ENCODE peak calls at places on chromosomes 1 and 21, in eight cellular contexts. One of them, this sample, is unnamed.

GRCh38 chr1:85366391-85366790 is 90.0 kb upstream of the BCL10 start:
- DNase-seq in AG10803: peak; percentile 89
- DNase-seq in fibroblast of villous mesenchyme: peak; percentile 83
- DNase-seq in bronchial epithelial cell: peak; percentile 43
- DNase-seq in hepatocyte: no peak
- DNase-seq in HFF-Myc: peak; percentile 71
- DNase-seq in astrocyte of the spinal cord: peak; percentile 84
- DNase-seq in heart left ventricle: no peak
- DNase-seq in this sample: peak; percentile 72

GRCh38 chr1:24283326-24284155 is 35.6 kb upstream of the GRHL3 start:
- DNase-seq in hepatocyte: peak; percentile 34
- DNase-seq in HFF-Myc: peak; percentile 73
- DNase-seq in astrocyte of the spinal cord: peak; percentile 85
- DNase-seq in bronchial epithelial cell: peak; percentile 96
- DNase-seq in heart left ventricle: no peak
- DNase-seq in AG10803: peak; percentile 69
- DNase-seq in fibroblast of villous mesenchyme: peak; percentile 90
- DNase-seq in this sample: no peak

GRCh38 chr1:165403835-165404482 is 41.0 kb downstream of the RXRG start:
- DNase-seq in heart left ventricle: peak; percentile 29
- DNase-seq in hepatocyte: peak; percentile 57
- DNase-seq in HFF-Myc: no peak
- DNase-seq in AG10803: no peak
- DNase-seq in astrocyte of the spinal cord: no peak
- DNase-seq in bronchial epithelial cell: peak; percentile 27
- DNase-seq in fibroblast of villous mesenchyme: peak; percentile 7
- DNase-seq in this sample: no peak

GRCh38 chr1:60959701-60960100 is 122.7 kb upstream of the NFIA start:
- DNase-seq in heart left ventricle: no peak
- DNase-seq in bronchial epithelial cell: no peak
- DNase-seq in AG10803: no peak
- DNase-seq in astrocyte of the spinal cord: no peak
- DNase-seq in HFF-Myc: no peak
- DNase-seq in fibroblast of villous mesenchyme: no peak
- DNase-seq in hepatocyte: no peak
- DNase-seq in this sample: no peak

GRCh38 chr1:70633004-70633403 is 221.9 kb downstream of the CTH start:
- DNase-seq in astrocyte of the spinal cord: no peak
- DNase-seq in fibroblast of villous mesenchyme: no peak
- DNase-seq in HFF-Myc: no peak
- DNase-seq in bronchial epithelial cell: no peak
- DNase-seq in AG10803: no peak
- DNase-seq in hepatocyte: no peak
- DNase-seq in heart left ventricle: peak; percentile 36
- DNase-seq in this sample: no peak

GRCh38 chr1:233442392-233442791 is 114.9 kb downstream of the MAP3K21 start:
- DNase-seq in bronchial epithelial cell: peak; percentile 33
- DNase-seq in heart left ventricle: no peak
- DNase-seq in HFF-Myc: no peak
- DNase-seq in hepatocyte: no peak
- DNase-seq in AG10803: no peak
- DNase-seq in fibroblast of villous mesenchyme: no peak
- DNase-seq in astrocyte of the spinal cord: peak; percentile 5
- DNase-seq in this sample: no peak

GRCh38 chr1:206725053-206725963 is 40.6 kb downstream of the MAPKAPK2 start:
- DNase-seq in fibroblast of villous mesenchyme: peak; percentile 48
- DNase-seq in astrocyte of the spinal cord: peak; percentile 32
- DNase-seq in AG10803: peak; percentile 46
- DNase-seq in HFF-Myc: no peak
- DNase-seq in hepatocyte: peak; percentile 57
- DNase-seq in bronchial epithelial cell: no peak
- DNase-seq in heart left ventricle: peak; percentile 65
- DNase-seq in this sample: no peak

GRCh38 chr1:238991730-238992490 is 394.5 kb upstream of the CHRM3 start:
- DNase-seq in astrocyte of the spinal cord: peak; percentile 38
- DNase-seq in fibroblast of villous mesenchyme: no peak
- DNase-seq in HFF-Myc: no peak
- DNase-seq in bronchial epithelial cell: no peak
- DNase-seq in hepatocyte: no peak
- DNase-seq in AG10803: no peak
- DNase-seq in heart left ventricle: no peak
- DNase-seq in this sample: no peak

GRCh38 chr1:33337994-33338494 is 17.1 kb upstream of the A3GALT2 start:
- DNase-seq in AG10803: peak; percentile 92
- DNase-seq in heart left ventricle: no peak
- DNase-seq in astrocyte of the spinal cord: peak; percentile 54
- DNase-seq in hepatocyte: no peak
- DNase-seq in HFF-Myc: no peak
- DNase-seq in bronchial epithelial cell: no peak
- DNase-seq in fibroblast of villous mesenchyme: peak; percentile 91
- DNase-seq in this sample: no peak

GRCh38 chr1:32813941-32814739 is 3.0 kb downstream of the YARS1 start:
- DNase-seq in HFF-Myc: no peak
- DNase-seq in hepatocyte: no peak
- DNase-seq in heart left ventricle: no peak
- DNase-seq in AG10803: no peak
- DNase-seq in astrocyte of the spinal cord: no peak
- DNase-seq in fibroblast of villous mesenchyme: peak; percentile 69
- DNase-seq in bronchial epithelial cell: peak; percentile 70
- DNase-seq in this sample: no peak

GRCh38 chr1:31562707-31563360 is 13.5 kb upstream of the TINAGL1 start:
- DNase-seq in fibroblast of villous mesenchyme: peak; percentile 67
- DNase-seq in astrocyte of the spinal cord: no peak
- DNase-seq in AG10803: no peak
- DNase-seq in HFF-Myc: no peak
- DNase-seq in bronchial epithelial cell: peak; percentile 92
- DNase-seq in hepatocyte: no peak
- DNase-seq in heart left ventricle: no peak
- DNase-seq in this sample: no peak

GRCh38 chr21:44969066-44969649 is 29.3 kb downstream of the SLX9 start:
- DNase-seq in astrocyte of the spinal cord: no peak
- DNase-seq in fibroblast of villous mesenchyme: no peak
- DNase-seq in bronchial epithelial cell: no peak
- DNase-seq in hepatocyte: no peak
- DNase-seq in HFF-Myc: no peak
- DNase-seq in heart left ventricle: peak; percentile 20
- DNase-seq in AG10803: no peak
- DNase-seq in this sample: no peak

GRCh38 chr21:44970766-44971671 is 31.2 kb downstream of the SLX9 start:
- DNase-seq in astrocyte of the spinal cord: no peak
- DNase-seq in HFF-Myc: no peak
- DNase-seq in heart left ventricle: peak; percentile 21
- DNase-seq in AG10803: no peak
- DNase-seq in hepatocyte: no peak
- DNase-seq in bronchial epithelial cell: no peak
- DNase-seq in fibroblast of villous mesenchyme: no peak
- DNase-seq in this sample: no peak

GRCh38 chr21:44971672-44971995 is 31.8 kb downstream of the SLX9 start:
- DNase-seq in heart left ventricle: no peak
- DNase-seq in HFF-Myc: no peak
- DNase-seq in AG10803: no peak
- DNase-seq in fibroblast of villous mesenchyme: no peak
- DNase-seq in hepatocyte: no peak
- DNase-seq in astrocyte of the spinal cord: no peak
- DNase-seq in bronchial epithelial cell: no peak
- DNase-seq in this sample: no peak

GRCh38 chr21:44972301-44972814 is 32.5 kb downstream of the SLX9 start:
- DNase-seq in heart left ventricle: no peak
- DNase-seq in fibroblast of villous mesenchyme: no peak
- DNase-seq in HFF-Myc: no peak
- DNase-seq in astrocyte of the spinal cord: no peak
- DNase-seq in hepatocyte: no peak
- DNase-seq in AG10803: no peak
- DNase-seq in bronchial epithelial cell: no peak
- DNase-seq in this sample: no peak

DNA sequence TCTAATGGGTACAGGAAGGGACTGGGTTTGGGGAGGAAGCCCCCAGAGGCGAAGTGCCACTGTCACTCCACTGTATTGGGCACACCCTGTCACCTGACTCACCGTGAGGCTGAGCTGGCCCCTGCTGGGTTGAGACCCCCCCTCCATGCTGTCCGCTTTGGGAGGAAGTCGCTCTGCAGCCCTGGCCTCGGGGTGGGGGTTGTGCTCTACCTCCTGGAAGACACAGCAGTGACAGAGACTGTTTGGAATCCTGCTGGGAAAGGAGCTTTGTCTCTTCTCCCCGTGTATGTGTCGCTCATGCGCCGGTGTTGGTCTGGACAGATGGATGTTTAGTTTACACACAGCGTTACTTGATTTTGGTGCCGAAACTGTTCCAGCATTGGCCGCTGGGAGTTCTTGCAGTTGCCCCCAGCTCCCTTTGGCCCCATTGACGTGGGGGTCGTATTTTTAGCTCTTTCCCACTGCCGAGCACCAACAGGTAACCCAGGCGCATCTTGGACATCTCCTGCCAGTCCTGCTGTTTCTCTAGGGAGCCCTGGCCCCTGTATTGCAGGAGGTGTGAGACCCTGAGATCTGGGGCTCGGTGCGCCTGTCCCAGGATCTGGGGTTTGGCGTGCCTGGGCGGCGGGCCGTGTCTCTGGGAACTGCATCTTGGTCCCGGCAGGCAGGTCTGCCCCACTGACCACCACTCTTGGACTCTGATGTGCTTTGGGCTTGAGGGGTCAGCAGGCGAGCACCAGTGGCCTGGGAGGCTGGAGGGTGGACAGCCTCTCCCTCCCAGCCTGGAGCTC is 30.3 kb downstream of the SLX9 start:
- DNase-seq in bronchial epithelial cell: no peak
- DNase-seq in fibroblast of villous mesenchyme: peak; percentile 54
- DNase-seq in AG10803: peak; percentile 52
- DNase-seq in hepatocyte: no peak
- DNase-seq in HFF-Myc: no peak
- DNase-seq in astrocyte of the spinal cord: peak; percentile 27
- DNase-seq in heart left ventricle: peak; percentile 31
- DNase-seq in this sample: no peak
- TF ChIP-seq CTCF in bronchial epithelial cell: no peak
- TF ChIP-seq CTCF in fibroblast of villous mesenchyme: no peak
- TF ChIP-seq CTCF in AG10803: no peak
- TF ChIP-seq CTCF in hepatocyte: no peak
- TF ChIP-seq CTCF in HFF-Myc: no peak
- TF ChIP-seq CTCF in astrocyte of the spinal cord: no peak
- TF ChIP-seq CTCF in heart left ventricle: no peak
- TF ChIP-seq CTCF in this sample: no peak

DNA sequence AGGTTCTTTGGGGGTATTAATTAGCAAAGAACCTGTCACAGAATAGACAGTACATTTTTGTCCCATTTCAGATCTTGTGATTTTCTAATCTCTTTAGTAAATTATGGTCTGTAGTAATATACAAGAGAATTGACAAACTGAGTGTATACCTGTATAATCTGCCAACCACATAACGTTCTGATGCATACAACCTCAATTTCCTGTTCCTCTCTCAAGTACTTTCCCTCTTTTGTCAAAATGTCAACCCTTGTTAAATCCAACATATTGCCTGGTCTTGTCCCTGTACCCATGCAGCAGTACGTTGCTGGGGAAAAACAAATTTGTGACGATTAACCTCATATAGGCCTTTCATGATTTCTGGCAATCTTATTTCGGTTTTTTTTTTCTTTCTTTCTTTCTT is 1.1 kb downstream of the ARV1 start:
- DNase-seq in fibroblast of villous mesenchyme: no peak
- DNase-seq in HFF-Myc: no peak
- DNase-seq in AG10803: no peak
- DNase-seq in bronchial epithelial cell: no peak
- DNase-seq in heart left ventricle: no peak
- DNase-seq in hepatocyte: no peak
- DNase-seq in astrocyte of the spinal cord: no peak
- DNase-seq in this sample: no peak
- H3K4me3 ChIP-seq in fibroblast of villous mesenchyme: peak overlapping the region; percentile 94
- H3K4me3 ChIP-seq in HFF-Myc: peak overlapping the region; percentile 91
- H3K4me3 ChIP-seq in AG10803: no peak overlapping the region
- H3K4me3 ChIP-seq in bronchial epithelial cell: peak overlapping the region; percentile 92
- H3K4me3 ChIP-seq in heart left ventricle: peak overlapping the region; percentile 80
- H3K4me3 ChIP-seq in hepatocyte: no peak overlapping the region
- H3K4me3 ChIP-seq in astrocyte of the spinal cord: peak overlapping the region; percentile 70
- H3K4me3 ChIP-seq in this sample: peak overlapping the region; percentile 94

DNA sequence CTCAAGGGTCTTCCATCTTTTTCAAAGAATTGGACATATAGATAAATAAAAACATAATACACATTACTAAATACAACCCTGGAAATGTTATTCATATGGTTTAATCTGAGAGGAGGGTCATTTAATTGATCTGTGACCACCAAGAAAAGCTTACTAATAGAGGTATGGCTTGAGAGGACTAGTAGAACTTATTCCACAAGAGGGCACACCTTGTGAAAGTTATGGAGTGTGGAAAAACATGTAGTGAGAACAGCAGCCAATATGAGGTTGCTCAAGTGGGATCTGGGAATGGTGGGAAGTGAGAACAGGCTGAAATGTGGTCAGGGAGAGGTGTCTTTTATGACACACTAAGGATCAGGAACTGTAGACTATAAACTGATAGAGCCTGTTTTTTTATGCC is 973.5 kb upstream of the B3GALT2 start:
- DNase-seq in AG10803: no peak
- DNase-seq in hepatocyte: no peak
- DNase-seq in HFF-Myc: no peak
- DNase-seq in astrocyte of the spinal cord: no peak
- DNase-seq in bronchial epithelial cell: peak; percentile 12
- DNase-seq in heart left ventricle: no peak
- DNase-seq in fibroblast of villous mesenchyme: no peak
- DNase-seq in this sample: no peak
- TF ChIP-seq CTCF in AG10803: no peak
- TF ChIP-seq CTCF in hepatocyte: peak; percentile 24
- TF ChIP-seq CTCF in HFF-Myc: no peak
- TF ChIP-seq CTCF in astrocyte of the spinal cord: no peak
- TF ChIP-seq CTCF in bronchial epithelial cell: no peak
- TF ChIP-seq CTCF in heart left ventricle: no peak
- TF ChIP-seq CTCF in fibroblast of villous mesenchyme: no peak
- TF ChIP-seq CTCF in this sample: peak; percentile 14

GRCh38 chr21:35382696-35383095 is 333.6 kb upstream of the RUNX1 start:
- DNase-seq in bronchial epithelial cell: no peak
- DNase-seq in HFF-Myc: no peak
- DNase-seq in hepatocyte: no peak
- DNase-seq in AG10803: no peak
- DNase-seq in fibroblast of villous mesenchyme: no peak
- DNase-seq in astrocyte of the spinal cord: peak; percentile 50
- DNase-seq in heart left ventricle: no peak
- DNase-seq in this sample: no peak
- H3K4me3 ChIP-seq in bronchial epithelial cell: no peak overlapping the region
- H3K4me3 ChIP-seq in HFF-Myc: no peak overlapping the region
- H3K4me3 ChIP-seq in hepatocyte: no peak overlapping the region
- H3K4me3 ChIP-seq in AG10803: no peak overlapping the region
- H3K4me3 ChIP-seq in fibroblast of villous mesenchyme: no peak overlapping the region
- H3K4me3 ChIP-seq in astrocyte of the spinal cord: no peak overlapping the region
- H3K4me3 ChIP-seq in heart left ventricle: no peak overlapping the region
- H3K4me3 ChIP-seq in this sample: no peak overlapping the region

This sample was measured in retinal pigment epithelial cell.